ENCODE peak calls at places on chromosome 6, in six cellular contexts. V is ELF-1; Y is H4; R is hepatocyte; W is nucleus accumbens; D is naive thymus-derived CD4-positive, alpha-beta T cell. M is an unnamed sample.

GRCh38 chr6:145247677-145248419 is 487.5 kb downstream of the EPM2A start:
- DNase-seq in W (no peak), R (no peak), Y (peak), D (no peak), V (no peak), M (no peak)

GRCh38 chr6:34239240-34239825 is 2.7 kb downstream of the HMGA1 start:
- DNase-seq in Y (no peak), V (no peak), D (no peak), W (no peak), R (no peak), M (no peak)

GRCh38 chr6:138477913-138478539 is 21.3 kb downstream of the NHSL1 start:
- DNase-seq in R (no peak), V (no peak), Y (no peak), W (no peak), D (no peak), M (no peak)

GRCh38 chr6:130937942-130938604 is 110.9 kb downstream of the SMLR1 start:
- DNase-seq in W (no peak), R (no peak), Y (no peak), V (no peak), D (no peak), M (no peak)

GRCh38 chr6:32415521-32416019 is 8.6 kb upstream of the BTNL2 start:
- DNase-seq in Y (peak), D (peak), V (peak), R (peak), W (peak), M (no peak)

GRCh38 chr6:154824076-154824475 is 90.9 kb downstream of the SCAF8 start:
- DNase-seq in R (no peak), D (no peak), Y (no peak), W (no peak), V (no peak), M (no peak)

GRCh38 chr6:35197196-35197595 is 16.6 kb upstream of the SCUBE3 start:
- DNase-seq in V (no peak), D (no peak), Y (no peak), W (no peak), R (no peak), M (no peak)

GRCh38 chr6:14706378-14706929 is 539.4 kb upstream of the JARID2 start:
- DNase-seq in Y (peak), R (peak), V (no peak), D (no peak), W (peak), M (no peak)

GRCh38 chr6:3759656-3760245 is 8.2 kb upstream of the PXDC1 start:
- DNase-seq in W (no peak), Y (no peak), R (no peak), D (no peak), V (no peak), M (no peak)

GRCh38 chr6:24430086-24430485 is 27.4 kb downstream of the MRS2 start:
- DNase-seq in D (no peak), R (no peak), V (no peak), W (no peak), Y (no peak), M (no peak)

GRCh38 chr6:10658910-10659696 is 35.3 kb downstream of the C6orf52 start:
- DNase-seq in Y (no peak), R (peak), V (peak), W (no peak), D (no peak), M (no peak)

GRCh38 chr6:129370268-129370916 is 339.6 kb downstream of the ARHGAP18 start:
- DNase-seq in W (peak), Y (peak), R (peak), D (no peak), V (peak), M (no peak)

GRCh38 chr6:34791164-34791841 is 580 bp upstream of the BLTP3A start:
- DNase-seq in R (peak), D (no peak), V (peak), Y (no peak), W (peak), M (no peak)

GRCh38 chr6:100228437-100229424 is 234.7 kb upstream of the MCHR2 start:
- DNase-seq in W (no peak), R (peak), Y (peak), V (peak), D (no peak), M (no peak)

GRCh38 chr6:52102330-52102932 is 15.0 kb upstream of the PKHD1 start:
- DNase-seq in Y (no peak), W (no peak), D (no peak), R (no peak), V (no peak), M (no peak)

GRCh38 chr6:83838727-83839126 is 14.4 kb upstream of the RIPPLY2 start:
- DNase-seq in Y (peak), D (no peak), R (no peak), V (no peak), W (no peak), M (no peak)

GRCh38 chr6:9523462-9523861 is 891.4 kb downstream of the TFAP2A start:
- DNase-seq in R (peak), W (no peak), V (no peak), Y (peak), D (no peak), M (no peak)

GRCh38 chr6:142387997-142388815 is 86.4 kb downstream of the ADGRG6 start:
- DNase-seq in Y (peak), D (no peak), V (no peak), W (no peak), R (peak), M (no peak)

GRCh38 chr6:134421496-134421895 is 103.6 kb upstream of the SGK1 start:
- DNase-seq in V (no peak), D (no peak), W (no peak), Y (no peak), R (no peak), M (no peak)

GRCh38 chr6:149891259-149891658 is 6.7 kb downstream of the RAET1E start:
- DNase-seq in D (no peak), R (no peak), V (no peak), Y (no peak), W (no peak), M (no peak)

GRCh38 chr6:10451394-10451793 is 36.5 kb upstream of the TFAP2A start:
- DNase-seq in Y (no peak), W (no peak), R (no peak), D (no peak), V (no peak), M (no peak)

GRCh38 chr6:14673201-14673600 is 555.6 kb downstream of the CD83 start:
- DNase-seq in Y (no peak), R (no peak), D (no peak), V (no peak), W (no peak), M (no peak)

GRCh38 chr6:63731946-63732735 is 96.5 kb downstream of the PHF3 start:
- DNase-seq in R (no peak), V (no peak), Y (no peak), W (no peak), D (no peak), M (no peak)

GRCh38 chr6:21588812-21589811 is 4.4 kb upstream of the SOX4 start:
- DNase-seq in Y (peak), D (peak), W (peak), V (peak), R (peak), M (peak)

GRCh38 chr6:53623497-53623896 is 42.1 kb downstream of the KLHL31 start:
- DNase-seq in D (no peak), R (no peak), W (no peak), Y (peak), V (no peak), M (no peak)

GRCh38 chr6:101777646-101778045 is 384.1 kb downstream of the GRIK2 start:
- DNase-seq in D (no peak), V (no peak), Y (no peak), R (no peak), W (no peak), M (no peak)

GRCh38 chr6:149960488-149960887 is 3.3 kb upstream of the ULBP1 start:
- DNase-seq in V (no peak), R (no peak), D (no peak), W (no peak), Y (no peak), M (no peak)

GRCh38 chr6:166097914-166098522 is 69.6 kb downstream of the TBXT start:
- DNase-seq in D (no peak), W (peak), V (peak), Y (peak), R (peak), M (no peak)

GRCh38 chr6:50030777-50031562 is 9.2 kb upstream of the DEFB110 start:
- DNase-seq in Y (peak), R (peak), V (peak), W (no peak), D (no peak), M (no peak)

M was measured in NCI-H2081 treated with DMSO at 0.1 percent for 48 hours.